ENCODE peak calls at places on chromosomes 1 and 21, in four cellular contexts. E, H, Y and T are unnamed samples.

GRCh38 chr1:234670936-234671628 is 61.1 kb upstream of the IRF2BP2 start:
- DNase-seq in E (no peak), H (no peak), Y (peak), T (peak)

GRCh38 chr1:151371744-151372410 is 628 bp downstream of the SELENBP1 start:
- DNase-seq in Y (peak), H (no peak), E (peak), T (no peak)

GRCh38 chr21:37087188-37087587 is 14.1 kb downstream of the TTC3 start:
- DNase-seq in E (no peak), Y (peak), H (peak), T (peak)

GRCh38 chr1:245896258-245896657 is 610.8 kb downstream of the SMYD3 start:
- DNase-seq in E (no peak), Y (no peak), H (no peak), T (no peak)

GRCh38 chr1:93042134-93042821 is 36.8 kb upstream of the MTF2 start:
- DNase-seq in H (peak), Y (peak), E (no peak), T (no peak)

GRCh38 chr1:167486090-167486824 is 32.1 kb downstream of the CD247 start:
- DNase-seq in E (peak), Y (peak), H (peak), T (no peak)

GRCh38 chr1:145999321-146000024 is 3.1 kb upstream of the TXNIP start:
- DNase-seq in H (no peak), Y (peak), E (no peak), T (no peak)

GRCh38 chr1:32900956-32901822 is at the start of gene TMEM54:
- DNase-seq in E (peak), H (no peak), Y (no peak), T (peak)

GRCh38 chr21:44434568-44434925 is 20.8 kb upstream of the LRRC3 start:
- DNase-seq in H (no peak), E (no peak), Y (no peak), T (no peak)

GRCh38 chr1:39047374-39048229 is 21.5 kb downstream of the NDUFS5 start:
- DNase-seq in E (no peak), H (peak), Y (peak), T (peak)

GRCh38 chr1:99849413-99849743 is 783 bp upstream of the AGL start:
- DNase-seq in E (peak), Y (no peak), H (peak), T (peak)

GRCh38 chr1:225880636-225881035 is 1.5 kb downstream of the TMEM63A start:
- DNase-seq in E (no peak), Y (no peak), H (no peak), T (no peak)

GRCh38 chr1:155859881-155860841 is 794 bp downstream of the SYT11 start:
- DNase-seq in H (peak), E (peak), Y (peak), T (no peak)

GRCh38 chr1:101943237-101943636 is 53.5 kb downstream of the OLFM3 start:
- DNase-seq in H (no peak), Y (no peak), E (no peak), T (no peak)

GRCh38 chr1:58477390-58477789 is 69.1 kb downstream of the OMA1 start:
- DNase-seq in Y (no peak), H (no peak), E (no peak), T (peak)

GRCh38 chr1:224626042-224626441 is 9.9 kb downstream of the CNIH3 start:
- DNase-seq in H (peak), E (no peak), Y (peak), T (peak)

GRCh38 chr1:191405417-191405816 is 752.8 kb upstream of the RGS18 start:
- DNase-seq in H (no peak), Y (no peak), E (no peak), T (no peak)

GRCh38 chr21:45084121-45084520 is 9.7 kb downstream of the ADARB1 start:
- DNase-seq in Y (no peak), E (no peak), H (no peak), T (no peak)

GRCh38 chr1:247417786-247418185 is 1.8 kb downstream of the NLRP3 start:
- DNase-seq in E (no peak), H (no peak), Y (no peak), T (no peak)

GRCh38 chr1:45326627-45327591 is at the start of gene HPDL:
- DNase-seq in E (peak), H (peak), Y (peak), T (peak)

GRCh38 chr1:44251989-44252625 is 38.8 kb downstream of the DMAP1 start:
- DNase-seq in E (no peak), H (no peak), Y (no peak), T (no peak)

GRCh38 chr1:71045463-71046028 is 2.1 kb downstream of the PTGER3 start:
- DNase-seq in E (no peak), Y (no peak), H (no peak), T (no peak)

GRCh38 chr21:28496517-28496916 is 496.2 kb downstream of the LTN1 start:
- DNase-seq in E (no peak), Y (no peak), H (no peak), T (no peak)

GRCh38 chr21:46150073-46150472 is 5.3 kb downstream of the FTCD start:
- DNase-seq in H (no peak), Y (no peak), E (no peak), T (no peak)

GRCh38 chr1:227891955-227892871 is 55.5 kb downstream of the WNT9A start:
- DNase-seq in Y (peak), H (no peak), E (peak), T (no peak)

GRCh38 chr1:229768232-229768631 is 142.2 kb downstream of the URB2 start:
- DNase-seq in H (no peak), Y (no peak), E (no peak), T (no peak)

GRCh38 chr1:3912809-3913685 is 13.0 kb upstream of the C1orf174 start:
- DNase-seq in H (no peak), E (no peak), Y (no peak), T (no peak)

GRCh38 chr1:98355656-98356384 is 305.7 kb upstream of the SNX7 start:
- DNase-seq in H (no peak), Y (peak), E (no peak), T (peak)

GRCh38 chr1:161367684-161368398 is at the start of gene CFAP126:
- DNase-seq in Y (peak), E (peak), H (peak), T (peak)

GRCh38 chr1:117562581-117563491 is 43.0 kb upstream of the TENT5C start:
- DNase-seq in H (no peak), E (no peak), Y (no peak), T (no peak)

GRCh38 chr1:36330940-36331339 is 7.5 kb upstream of the EVA1B start:
- DNase-seq in E (no peak), Y (no peak), H (no peak), T (no peak)

GRCh38 chr1:35706846-35707245 is 11.8 kb downstream of the C1orf216 start:
- DNase-seq in H (no peak), Y (no peak), E (no peak), T (no peak)

GRCh38 chr21:42002421-42002958 is 7.7 kb downstream of the ZBTB21 start:
- DNase-seq in Y (peak), E (no peak), H (peak), T (peak)

GRCh38 chr1:18959591-18959990 is 3.1 kb upstream of the IFFO2 start:
- DNase-seq in E (no peak), H (no peak), Y (no peak), T (no peak)

GRCh38 chr1:182249201-182249676 is 142.4 kb downstream of the GLUL start:
- DNase-seq in H (no peak), Y (no peak), E (no peak), T (peak)

GRCh38 chr1:201488817-201489581 is 17.9 kb downstream of the CSRP1 start:
- DNase-seq in E (peak), Y (peak), H (peak), T (peak)

GRCh38 chr1:94490556-94490955 is 51.0 kb downstream of the F3 start:
- DNase-seq in H (no peak), E (no peak), Y (no peak), T (no peak)

GRCh38 chr1:54996869-54997710 is 1.6 kb upstream of the BSND start:
- DNase-seq in E (no peak), Y (peak), H (peak), T (peak)

GRCh38 chr1:54994355-54994990 is 4.3 kb upstream of the BSND start:
- DNase-seq in E (no peak), H (no peak), Y (no peak), T (no peak)

GRCh38 chr1:54996359-54996868 is 2.3 kb upstream of the BSND start:
- DNase-seq in H (peak), Y (peak), E (peak), T (peak)

GRCh38 chr1:54995835-54996234 is 2.9 kb upstream of the BSND start:
- DNase-seq in Y (no peak), H (no peak), E (no peak), T (no peak)

GRCh38 chr1:54995013-54995760 is 3.5 kb upstream of the BSND start:
- DNase-seq in E (no peak), H (no peak), Y (no peak), T (no peak)
- TF ChIP-seq CTCF in E (no peak), H (no peak), Y (no peak), T (no peak)

DNA sequence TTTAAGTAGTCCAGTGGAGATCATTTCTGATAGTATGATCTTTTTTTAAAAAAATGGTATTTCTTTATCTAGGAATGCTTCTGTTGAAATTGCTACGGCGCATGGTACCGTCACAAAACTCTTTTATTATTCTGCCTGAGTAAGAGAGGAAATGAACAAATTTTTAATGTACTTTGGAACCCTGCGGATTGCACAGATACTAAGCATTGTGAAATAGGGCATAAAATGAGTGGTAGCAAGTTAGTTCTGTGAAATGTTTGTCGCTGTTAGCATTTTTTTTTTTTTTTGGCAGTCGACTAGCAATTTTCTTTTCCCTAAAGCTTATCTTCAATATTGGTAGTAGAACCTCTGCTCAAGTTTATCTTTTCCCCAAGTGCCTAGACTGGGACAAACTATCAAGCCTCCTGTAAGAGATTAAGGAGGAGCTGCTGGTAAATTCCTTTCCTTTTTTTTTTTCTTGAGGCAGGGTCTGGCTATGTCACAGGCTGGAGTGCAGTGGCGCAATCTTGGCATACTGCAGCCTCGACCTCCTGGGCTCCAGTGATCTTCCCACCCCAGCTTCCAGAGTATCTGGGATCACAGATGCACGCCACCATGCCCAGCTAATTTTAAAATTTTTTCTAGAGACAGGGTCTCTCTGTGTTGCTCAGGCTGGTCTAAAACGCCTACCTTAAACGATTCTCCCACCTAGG is 2.2 kb downstream of the ITSN1 start:
- DNase-seq in H (peak), E (no peak), Y (peak), T (peak)
- H3K4me3 ChIP-seq in H (peak), E (peak), Y (peak), T (no peak)

DNA sequence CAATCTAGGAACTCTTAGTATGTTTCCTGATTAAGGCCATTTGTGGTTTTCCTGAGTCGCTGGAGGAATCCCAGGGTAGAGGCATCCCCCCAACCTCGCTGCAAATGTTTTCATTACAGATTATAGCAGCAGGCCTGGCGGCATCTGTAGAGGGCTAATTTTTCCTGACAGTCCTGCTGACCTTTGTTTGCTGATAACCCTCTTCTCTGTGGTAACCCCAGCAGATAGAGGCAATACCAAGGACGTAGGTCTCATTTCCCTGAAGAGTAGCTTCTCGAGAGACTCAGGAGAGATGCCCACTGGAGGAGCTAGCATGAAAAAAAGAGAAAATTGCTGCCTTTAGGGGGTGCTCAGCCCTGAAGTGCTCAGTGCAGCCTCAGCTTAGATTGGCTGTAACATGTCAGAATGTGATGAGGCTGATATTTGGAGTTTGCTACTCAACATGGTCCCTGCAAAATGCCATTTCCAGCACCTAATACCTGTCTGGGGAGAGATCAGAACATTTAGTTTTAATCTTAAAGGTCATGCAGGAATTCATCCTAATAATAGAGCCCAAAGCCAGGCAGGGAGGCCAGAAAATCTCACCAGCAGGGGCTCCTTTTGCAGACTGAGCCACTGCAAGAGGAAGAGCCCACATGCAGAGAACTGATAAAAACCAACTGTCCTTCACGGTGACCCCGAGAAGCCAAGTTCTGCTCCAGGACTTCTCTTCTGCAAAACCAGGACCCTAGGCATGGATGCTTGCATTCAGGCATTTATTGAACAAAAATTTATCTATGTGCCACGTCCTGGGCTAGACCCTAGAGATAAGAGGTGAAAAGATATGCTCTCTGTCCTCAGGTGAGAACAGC is 184.5 kb downstream of the KAZN start:
- DNase-seq in E (no peak), Y (no peak), H (peak), T (no peak)
- TF ChIP-seq CTCF in E (no peak), Y (no peak), H (peak), T (no peak)

GRCh38 chr1:185338719-185339622 is 21.9 kb upstream of the IVNS1ABP start:
- DNase-seq in H (peak), E (peak), Y (no peak), T (no peak)
- H3K4me3 ChIP-seq in H (no peak), E (no peak), Y (no peak), T (no peak)

GRCh38 chr1:119184972-119185371 is 44.5 kb upstream of the WARS2 start:
- DNase-seq in Y (no peak), E (no peak), H (no peak), T (no peak)
- TF ChIP-seq CTCF in Y (no peak), E (no peak), H (no peak), T (no peak)